ENCODE peak calls at places on chromosomes 4 and X, in nine cellular contexts. One of them, this sample, is unnamed.

GRCh38 chrX:153491351-153492152 is 3.2 kb upstream of the BGN start:
- DNase-seq in Calu3: no peak
- DNase-seq in neural crest cell: no peak
- DNase-seq in AG09309: no peak
- DNase-seq in fibroblast of mammary gland: no peak
- DNase-seq in neural progenitor cell: no peak
- DNase-seq in H1: no peak
- DNase-seq in IMR-90: no peak
- DNase-seq in mucosa of descending colon: no peak
- DNase-seq in this sample: peak; percentile 28

GRCh38 chrX:107571296-107571998 is 56.9 kb upstream of the PRPS1 start:
- DNase-seq in H1: no peak
- DNase-seq in AG09309: peak; percentile 65
- DNase-seq in IMR-90: peak; percentile 91
- DNase-seq in Calu3: peak; percentile 61
- DNase-seq in fibroblast of mammary gland: peak; percentile 94
- DNase-seq in mucosa of descending colon: no peak
- DNase-seq in neural progenitor cell: no peak
- DNase-seq in neural crest cell: no peak
- DNase-seq in this sample: no peak

GRCh38 chrX:129781134-129782014 is 1.6 kb downstream of the SASH3 start:
- DNase-seq in H1: no peak
- DNase-seq in neural crest cell: no peak
- DNase-seq in Calu3: no peak
- DNase-seq in fibroblast of mammary gland: no peak
- DNase-seq in mucosa of descending colon: peak; percentile 40
- DNase-seq in IMR-90: no peak
- DNase-seq in neural progenitor cell: no peak
- DNase-seq in AG09309: no peak
- DNase-seq in this sample: no peak

GRCh38 chrX:100645106-100645505 is 1.1 kb downstream of the SRPX2 start:
- DNase-seq in neural crest cell: no peak
- DNase-seq in neural progenitor cell: no peak
- DNase-seq in mucosa of descending colon: no peak
- DNase-seq in H1: no peak
- DNase-seq in Calu3: no peak
- DNase-seq in AG09309: no peak
- DNase-seq in IMR-90: no peak
- DNase-seq in fibroblast of mammary gland: no peak
- DNase-seq in this sample: no peak

GRCh38 chr4:154954117-154954516 is 173.0 kb downstream of the RBM46 start:
- DNase-seq in AG09309: no peak
- DNase-seq in fibroblast of mammary gland: no peak
- DNase-seq in Calu3: no peak
- DNase-seq in neural crest cell: no peak
- DNase-seq in mucosa of descending colon: no peak
- DNase-seq in IMR-90: no peak
- DNase-seq in neural progenitor cell: no peak
- DNase-seq in H1: no peak
- DNase-seq in this sample: no peak

GRCh38 chr4:108224628-108225053 is 55.9 kb upstream of the LEF1 start:
- DNase-seq in neural progenitor cell: no peak
- DNase-seq in Calu3: no peak
- DNase-seq in neural crest cell: no peak
- DNase-seq in H1: no peak
- DNase-seq in fibroblast of mammary gland: peak; percentile 58
- DNase-seq in mucosa of descending colon: peak; percentile 4
- DNase-seq in AG09309: no peak
- DNase-seq in IMR-90: peak; percentile 13
- DNase-seq in this sample: no peak

GRCh38 chrX:53211391-53211978 is 13.5 kb downstream of the KDM5C start:
- DNase-seq in AG09309: no peak
- DNase-seq in fibroblast of mammary gland: peak; percentile 58
- DNase-seq in Calu3: no peak
- DNase-seq in neural progenitor cell: no peak
- DNase-seq in IMR-90: peak; percentile 61
- DNase-seq in mucosa of descending colon: no peak
- DNase-seq in neural crest cell: no peak
- DNase-seq in H1: no peak
- DNase-seq in this sample: no peak

GRCh38 chrX:46298821-46299220 is 246.4 kb downstream of the ZNF674 start:
- DNase-seq in H1: no peak
- DNase-seq in AG09309: peak; percentile 49
- DNase-seq in mucosa of descending colon: no peak
- DNase-seq in IMR-90: peak; percentile 28
- DNase-seq in Calu3: no peak
- DNase-seq in neural progenitor cell: no peak
- DNase-seq in fibroblast of mammary gland: peak; percentile 54
- DNase-seq in neural crest cell: no peak
- DNase-seq in this sample: no peak

GRCh38 chr4:32341342-32341741 is 1621.2 kb downstream of the PCDH7 start:
- DNase-seq in neural crest cell: no peak
- DNase-seq in fibroblast of mammary gland: no peak
- DNase-seq in H1: no peak
- DNase-seq in IMR-90: no peak
- DNase-seq in Calu3: no peak
- DNase-seq in mucosa of descending colon: no peak
- DNase-seq in AG09309: no peak
- DNase-seq in neural progenitor cell: no peak
- DNase-seq in this sample: no peak

GRCh38 chrX:48864210-48864609 is 28.8 kb upstream of the PCSK1N start:
- DNase-seq in IMR-90: peak; percentile 62
- DNase-seq in fibroblast of mammary gland: peak; percentile 36
- DNase-seq in H1: no peak
- DNase-seq in neural progenitor cell: no peak
- DNase-seq in neural crest cell: no peak
- DNase-seq in mucosa of descending colon: peak; percentile 4
- DNase-seq in AG09309: peak; percentile 45
- DNase-seq in Calu3: peak; percentile 46
- DNase-seq in this sample: no peak

GRCh38 chr4:144507309-144508101 is 138.5 kb upstream of the HHIP start:
- DNase-seq in AG09309: no peak
- DNase-seq in neural crest cell: no peak
- DNase-seq in IMR-90: peak; percentile 28
- DNase-seq in H1: no peak
- DNase-seq in neural progenitor cell: no peak
- DNase-seq in mucosa of descending colon: no peak
- DNase-seq in fibroblast of mammary gland: peak; percentile 28
- DNase-seq in Calu3: no peak
- DNase-seq in this sample: no peak

GRCh38 chr4:128517096-128517738 is 229.6 kb upstream of the PGRMC2 start:
- DNase-seq in fibroblast of mammary gland: peak; percentile 88
- DNase-seq in AG09309: peak; percentile 52
- DNase-seq in H1: no peak
- DNase-seq in Calu3: no peak
- DNase-seq in IMR-90: peak; percentile 61
- DNase-seq in neural progenitor cell: no peak
- DNase-seq in neural crest cell: no peak
- DNase-seq in mucosa of descending colon: no peak
- DNase-seq in this sample: no peak

GRCh38 chr4:175745340-175745739 is 66.7 kb downstream of the GPM6A start:
- DNase-seq in H1: no peak
- DNase-seq in Calu3: no peak
- DNase-seq in neural progenitor cell: no peak
- DNase-seq in mucosa of descending colon: no peak
- DNase-seq in neural crest cell: no peak
- DNase-seq in IMR-90: no peak
- DNase-seq in AG09309: no peak
- DNase-seq in fibroblast of mammary gland: no peak
- DNase-seq in this sample: no peak

GRCh38 chrX:113305496-113305895 is 464.9 kb upstream of the AMOT start:
- DNase-seq in Calu3: no peak
- DNase-seq in fibroblast of mammary gland: peak; percentile 83
- DNase-seq in AG09309: no peak
- DNase-seq in H1: no peak
- DNase-seq in neural progenitor cell: no peak
- DNase-seq in neural crest cell: no peak
- DNase-seq in IMR-90: peak; percentile 4
- DNase-seq in mucosa of descending colon: no peak
- DNase-seq in this sample: no peak

GRCh38 chr4:113349400-113349799 is 299.9 kb downstream of the ANK2 start:
- DNase-seq in mucosa of descending colon: no peak
- DNase-seq in AG09309: no peak
- DNase-seq in Calu3: no peak
- DNase-seq in fibroblast of mammary gland: no peak
- DNase-seq in neural progenitor cell: no peak
- DNase-seq in IMR-90: no peak
- DNase-seq in neural crest cell: no peak
- DNase-seq in H1: no peak
- DNase-seq in this sample: no peak

GRCh38 chrX:150146271-150146888 is 208.1 kb upstream of the EOLA2 start:
- DNase-seq in neural crest cell: no peak
- DNase-seq in fibroblast of mammary gland: no peak
- DNase-seq in IMR-90: no peak
- DNase-seq in AG09309: no peak
- DNase-seq in Calu3: no peak
- DNase-seq in mucosa of descending colon: no peak
- DNase-seq in neural progenitor cell: no peak
- DNase-seq in H1: no peak
- DNase-seq in this sample: no peak

GRCh38 chr4:73259552-73260140 is 1.0 kb upstream of the ANKRD17 start:
- DNase-seq in IMR-90: no peak
- DNase-seq in H1: no peak
- DNase-seq in AG09309: no peak
- DNase-seq in neural progenitor cell: no peak
- DNase-seq in mucosa of descending colon: no peak
- DNase-seq in Calu3: no peak
- DNase-seq in fibroblast of mammary gland: peak; percentile 54
- DNase-seq in neural crest cell: peak; percentile 4
- DNase-seq in this sample: peak; percentile 12

GRCh38 chr4:169657470-169658107 is 37.2 kb downstream of the CLCN3 start:
- DNase-seq in neural crest cell: no peak
- DNase-seq in AG09309: no peak
- DNase-seq in IMR-90: no peak
- DNase-seq in neural progenitor cell: no peak
- DNase-seq in Calu3: no peak
- DNase-seq in fibroblast of mammary gland: no peak
- DNase-seq in mucosa of descending colon: no peak
- DNase-seq in H1: no peak
- DNase-seq in this sample: no peak

GRCh38 chrX:16653424-16653823 is 3.5 kb downstream of the S100G start:
- DNase-seq in AG09309: no peak
- DNase-seq in H1: no peak
- DNase-seq in neural crest cell: no peak
- DNase-seq in IMR-90: no peak
- DNase-seq in neural progenitor cell: no peak
- DNase-seq in Calu3: no peak
- DNase-seq in fibroblast of mammary gland: peak; percentile 49
- DNase-seq in mucosa of descending colon: peak; percentile 69
- DNase-seq in this sample: no peak

GRCh38 chrX:32483534-32484136 is 727.7 kb downstream of the DMD start:
- DNase-seq in AG09309: no peak
- DNase-seq in H1: no peak
- DNase-seq in neural progenitor cell: peak; percentile 47
- DNase-seq in mucosa of descending colon: no peak
- DNase-seq in fibroblast of mammary gland: no peak
- DNase-seq in neural crest cell: no peak
- DNase-seq in IMR-90: no peak
- DNase-seq in Calu3: no peak
- DNase-seq in this sample: no peak

GRCh38 chr4:9870165-9870564 is 88.7 kb downstream of the DRD5 start:
- DNase-seq in IMR-90: no peak
- DNase-seq in H1: no peak
- DNase-seq in neural crest cell: no peak
- DNase-seq in AG09309: no peak
- DNase-seq in mucosa of descending colon: no peak
- DNase-seq in fibroblast of mammary gland: no peak
- DNase-seq in neural progenitor cell: no peak
- DNase-seq in Calu3: no peak
- DNase-seq in this sample: no peak

GRCh38 chrX:3939967-3940610 is 226.6 kb upstream of the PRKX start:
- DNase-seq in H1: no peak
- DNase-seq in AG09309: no peak
- DNase-seq in mucosa of descending colon: no peak
- DNase-seq in neural crest cell: peak; percentile 6
- DNase-seq in neural progenitor cell: peak; percentile 41
- DNase-seq in Calu3: peak; percentile 57
- DNase-seq in fibroblast of mammary gland: peak; percentile 24
- DNase-seq in IMR-90: peak; percentile 20
- DNase-seq in this sample: no peak

GRCh38 chr4:40629401-40630334 is at the start of gene RBM47:
- DNase-seq in neural crest cell: peak; percentile 26
- DNase-seq in mucosa of descending colon: peak; percentile 84
- DNase-seq in neural progenitor cell: peak; percentile 78
- DNase-seq in AG09309: no peak
- DNase-seq in IMR-90: peak; percentile 40
- DNase-seq in Calu3: peak; percentile 78
- DNase-seq in H1: peak; percentile 88
- DNase-seq in fibroblast of mammary gland: peak; percentile 50
- DNase-seq in this sample: peak; percentile 73
- TF ChIP-seq CTCF in neural crest cell: peak; percentile 37
- TF ChIP-seq CTCF in mucosa of descending colon: peak; percentile 7
- TF ChIP-seq CTCF in neural progenitor cell: peak; percentile 11
- TF ChIP-seq CTCF in AG09309: no peak
- TF ChIP-seq CTCF in IMR-90: peak; percentile 5
- TF ChIP-seq CTCF in Calu3: no peak
- TF ChIP-seq CTCF in H1: no peak
- TF ChIP-seq CTCF in fibroblast of mammary gland: peak; percentile 0
- TF ChIP-seq CTCF in this sample: no peak

GRCh38 chr4:146510942-146511341 is 10.8 kb downstream of the SLC10A7 start:
- DNase-seq in IMR-90: no peak
- DNase-seq in H1: no peak
- DNase-seq in neural progenitor cell: no peak
- DNase-seq in AG09309: no peak
- DNase-seq in fibroblast of mammary gland: no peak
- DNase-seq in Calu3: no peak
- DNase-seq in neural crest cell: no peak
- DNase-seq in mucosa of descending colon: no peak
- DNase-seq in this sample: no peak
- TF ChIP-seq CTCF in IMR-90: no peak
- TF ChIP-seq CTCF in H1: peak; percentile 14
- TF ChIP-seq CTCF in neural progenitor cell: peak; percentile 39
- TF ChIP-seq CTCF in AG09309: no peak
- TF ChIP-seq CTCF in fibroblast of mammary gland: no peak
- TF ChIP-seq CTCF in Calu3: no peak
- TF ChIP-seq CTCF in neural crest cell: peak; percentile 30
- TF ChIP-seq CTCF in mucosa of descending colon: no peak
- TF ChIP-seq CTCF in this sample: peak; percentile 11

DNA sequence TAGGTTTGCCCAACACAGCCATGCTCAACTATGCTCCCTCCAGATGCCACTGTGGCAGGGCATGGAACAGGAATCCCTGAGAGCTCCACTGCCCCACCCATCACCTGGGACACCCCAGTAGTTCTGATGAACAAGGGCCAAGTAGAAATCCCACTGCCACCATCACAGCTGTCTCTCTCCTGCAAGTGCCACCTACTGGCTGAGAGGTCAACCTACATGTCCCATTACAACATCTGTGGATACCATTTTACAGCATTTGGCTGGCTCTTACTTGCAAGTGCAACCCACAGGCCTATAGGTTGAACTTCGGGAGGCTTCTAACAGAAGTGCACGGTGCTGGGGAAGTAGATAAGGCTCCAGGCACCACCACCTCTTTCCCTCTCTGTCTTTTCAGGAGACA is 142.5 kb downstream of the CXXC4 start:
- DNase-seq in H1: no peak
- DNase-seq in Calu3: no peak
- DNase-seq in IMR-90: no peak
- DNase-seq in mucosa of descending colon: no peak
- DNase-seq in AG09309: no peak
- DNase-seq in neural crest cell: no peak
- DNase-seq in neural progenitor cell: peak; percentile 17
- DNase-seq in fibroblast of mammary gland: no peak
- DNase-seq in this sample: no peak
- TF ChIP-seq CTCF in H1: peak; percentile 79
- TF ChIP-seq CTCF in Calu3: no peak
- TF ChIP-seq CTCF in IMR-90: no peak
- TF ChIP-seq CTCF in mucosa of descending colon: no peak
- TF ChIP-seq CTCF in AG09309: no peak
- TF ChIP-seq CTCF in neural crest cell: peak; percentile 18
- TF ChIP-seq CTCF in neural progenitor cell: peak; percentile 45
- TF ChIP-seq CTCF in fibroblast of mammary gland: peak; percentile 10
- TF ChIP-seq CTCF in this sample: no peak

GRCh38 chr4:5142726-5143125 is 91.4 kb downstream of the STK32B start:
- DNase-seq in AG09309: no peak
- DNase-seq in H1: peak; percentile 56
- DNase-seq in fibroblast of mammary gland: peak; percentile 59
- DNase-seq in neural progenitor cell: peak; percentile 75
- DNase-seq in mucosa of descending colon: peak; percentile 61
- DNase-seq in neural crest cell: no peak
- DNase-seq in Calu3: no peak
- DNase-seq in IMR-90: peak; percentile 66
- DNase-seq in this sample: peak; percentile 20
- TF ChIP-seq CTCF in AG09309: peak; percentile 70
- TF ChIP-seq CTCF in H1: peak; percentile 77
- TF ChIP-seq CTCF in fibroblast of mammary gland: peak; percentile 62
- TF ChIP-seq CTCF in neural progenitor cell: peak; percentile 71
- TF ChIP-seq CTCF in mucosa of descending colon: no peak
- TF ChIP-seq CTCF in neural crest cell: peak; percentile 55
- TF ChIP-seq CTCF in Calu3: no peak
- TF ChIP-seq CTCF in IMR-90: peak; percentile 67
- TF ChIP-seq CTCF in this sample: peak; percentile 49